ENCODE peak calls at places on chromosomes 5 and 9, in four cellular contexts. X is fibroblast of lung, O is psoas muscle, E is fibroblast of villous mesenchyme. W is an unnamed sample.

GRCh38 chr5:116640236-116640635 is 65.6 kb upstream of the SEMA6A start:
- DNase-seq in O (no peak), X (no peak), E (no peak), W (no peak)

GRCh38 chr5:119322312-119322947 is 33.4 kb upstream of the TNFAIP8 start:
- DNase-seq in O (no peak), E (no peak), X (no peak), W (no peak)

GRCh38 chr5:79521156-79521555 is 7.2 kb upstream of the HOMER1 start:
- DNase-seq in E (no peak), X (no peak), O (no peak), W (no peak)

GRCh38 chr9:15135167-15135792 is 171.7 kb downstream of the TTC39B start:
- DNase-seq in O (peak), X (peak), E (peak), W (peak)

GRCh38 chr5:178589180-178590140 is 733 bp downstream of the COL23A1 start:
- DNase-seq in O (no peak), X (peak), E (peak), W (peak)

GRCh38 chr5:110752953-110753352 is 14.1 kb downstream of the SLC25A46 start:
- DNase-seq in O (no peak), X (no peak), E (no peak), W (no peak)

GRCh38 chr9:96139592-96140251 is 162.3 kb downstream of the HSD17B3 start:
- DNase-seq in O (peak), X (peak), E (peak), W (peak)

GRCh38 chr9:69919461-69920061 is 98.9 kb downstream of the CFAP95 start:
- DNase-seq in O (no peak), X (peak), E (peak), W (no peak)

GRCh38 chr5:110258460-110258859 is 468.0 kb downstream of the TMEM232 start:
- DNase-seq in O (no peak), E (peak), X (peak), W (peak)

GRCh38 chr9:99947395-99947794 is 40.9 kb downstream of the STX17 start:
- DNase-seq in X (no peak), O (no peak), E (no peak), W (no peak)

GRCh38 chr9:91690540-91691249 is 259.3 kb downstream of the ROR2 start:
- DNase-seq in E (no peak), O (no peak), X (no peak), W (no peak)

GRCh38 chr5:135154197-135154596 is 120.2 kb upstream of the PITX1 start:
- DNase-seq in X (no peak), E (no peak), O (no peak), W (peak)

GRCh38 chr9:69109152-69109551 is 64.9 kb upstream of the TJP2 start:
- DNase-seq in E (no peak), O (no peak), X (no peak), W (no peak)

GRCh38 chr5:40383719-40384651 is 295.7 kb upstream of the PTGER4 start:
- DNase-seq in X (peak), O (no peak), E (peak), W (peak)

GRCh38 chr9:125455876-125456275 is 194.2 kb downstream of the GAPVD1 start:
- DNase-seq in O (no peak), X (no peak), E (no peak), W (no peak)

GRCh38 chr5:95817430-95817829 is 5.1 kb downstream of the GLRX start:
- DNase-seq in E (peak), X (peak), O (peak), W (peak)

GRCh38 chr9:129176786-129177442 is 1.1 kb downstream of the IER5L start:
- DNase-seq in X (peak), E (peak), O (peak), W (no peak)

GRCh38 chr5:125293223-125293622 is 546.8 kb upstream of the ZNF608 start:
- DNase-seq in E (no peak), X (no peak), O (no peak), W (no peak)

GRCh38 chr9:28052104-28052503 is 478.8 kb upstream of the C9orf72 start:
- DNase-seq in E (no peak), X (no peak), O (no peak), W (no peak)

GRCh38 chr5:168057905-168058304 is 233.5 kb upstream of the WWC1 start:
- DNase-seq in X (no peak), O (no peak), E (no peak), W (no peak)

GRCh38 chr5:144313147-144313726 is 142.6 kb downstream of the KCTD16 start:
- DNase-seq in X (no peak), O (no peak), E (no peak), W (no peak)

GRCh38 chr9:137759649-137760321 is 117.8 kb upstream of the CACNA1B start:
- DNase-seq in X (peak), E (no peak), O (no peak), W (no peak)

GRCh38 chr9:109907400-109907799 is 127.4 kb downstream of the PALM2AKAP2 start:
- DNase-seq in O (no peak), X (peak), E (no peak), W (no peak)

GRCh38 chr5:34957857-34958690 is 28.7 kb downstream of the DNAJC21 start:
- DNase-seq in X (peak), E (peak), O (no peak), W (peak)

GRCh38 chr5:111775224-111775623 is 18.2 kb upstream of the NREP start:
- DNase-seq in X (peak), O (no peak), E (peak), W (peak)

GRCh38 chr9:14749738-14750137 is 27.2 kb upstream of the CER1 start:
- DNase-seq in O (no peak), X (no peak), E (no peak), W (no peak)

GRCh38 chr5:24381861-24382460 is 262.8 kb downstream of the CDH10 start:
- DNase-seq in E (no peak), O (no peak), X (peak), W (no peak)

GRCh38 chr9:36632892-36633291 is 60.2 kb downstream of the MELK start:
- DNase-seq in O (no peak), E (peak), X (peak), W (peak)

GRCh38 chr5:67481362-67481761 is 284.8 kb upstream of the CD180 start:
- DNase-seq in E (no peak), O (no peak), X (no peak), W (no peak)

GRCh38 chr5:165360366-165361142 is 1855.1 kb downstream of the MAT2B start:
- DNase-seq in O (no peak), X (no peak), E (no peak), W (no peak)

GRCh38 chr5:68047035-68047434 is 168.5 kb upstream of the PIK3R1 start:
- DNase-seq in O (no peak), X (peak), E (peak), W (peak)

GRCh38 chr9:36548454-36548853 is 24.2 kb upstream of the MELK start:
- DNase-seq in O (no peak), E (no peak), X (no peak), W (no peak)

GRCh38 chr5:158951951-158952545 is 147.7 kb downstream of the EBF1 start:
- DNase-seq in O (no peak), E (no peak), X (no peak), W (no peak)

GRCh38 chr9:89878687-89879086 is 273.9 kb downstream of the GADD45G start:
- DNase-seq in E (no peak), X (no peak), O (peak), W (no peak)

GRCh38 chr5:111224561-111224989 is 391 bp downstream of the CAMK4 start:
- DNase-seq in E (no peak), X (no peak), O (no peak), W (no peak)

GRCh38 chr5:178287791-178288105 is 55.1 kb upstream of the PHYKPL start:
- DNase-seq in E (no peak), O (no peak), X (no peak), W (no peak)

GRCh38 chr5:6715758-6716633 is 2.8 kb downstream of the TENT4A start:
- DNase-seq in O (no peak), X (no peak), E (no peak), W (no peak)

GRCh38 chr5:37896159-37896558 is 56.3 kb upstream of the GDNF start:
- DNase-seq in O (no peak), E (no peak), X (no peak), W (no peak)

GRCh38 chr5:57529864-57530263 is 47.3 kb upstream of the ACTBL2 start:
- DNase-seq in E (no peak), O (no peak), X (no peak), W (no peak)
- H3K4me3 ChIP-seq in E (no peak), O (no peak), X (no peak), W (no peak)

GRCh38 chr9:133023117-133023890 is 7.5 kb upstream of the GTF3C5 start:
- DNase-seq in X (no peak), E (peak), O (no peak), W (no peak)
- TF ChIP-seq CTCF in X (no peak), E (no peak), O (no peak), W (no peak)

DNA sequence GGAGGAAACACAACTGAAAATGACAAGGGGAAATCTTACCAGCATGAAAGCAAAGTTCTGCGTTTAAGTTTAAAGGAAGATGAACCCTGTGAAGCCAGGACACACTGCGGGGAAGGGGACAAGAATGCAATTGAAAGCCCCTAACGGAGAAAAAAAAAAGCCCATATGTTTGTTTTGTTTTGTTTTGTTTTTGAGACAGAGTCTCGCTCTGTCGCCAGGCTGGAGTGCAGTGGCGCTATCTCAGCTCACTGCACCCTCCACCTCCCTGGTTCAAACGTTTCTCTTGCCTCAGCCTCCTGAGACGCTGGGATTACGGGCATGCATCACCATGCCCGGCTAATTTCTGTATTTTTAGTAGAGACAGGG is 2.9 kb downstream of the STK10 start:
- DNase-seq in O (no peak), X (no peak), E (no peak), W (no peak)
- H3K4me3 ChIP-seq in O (peak), X (no peak), E (no peak), W (no peak)

DNA sequence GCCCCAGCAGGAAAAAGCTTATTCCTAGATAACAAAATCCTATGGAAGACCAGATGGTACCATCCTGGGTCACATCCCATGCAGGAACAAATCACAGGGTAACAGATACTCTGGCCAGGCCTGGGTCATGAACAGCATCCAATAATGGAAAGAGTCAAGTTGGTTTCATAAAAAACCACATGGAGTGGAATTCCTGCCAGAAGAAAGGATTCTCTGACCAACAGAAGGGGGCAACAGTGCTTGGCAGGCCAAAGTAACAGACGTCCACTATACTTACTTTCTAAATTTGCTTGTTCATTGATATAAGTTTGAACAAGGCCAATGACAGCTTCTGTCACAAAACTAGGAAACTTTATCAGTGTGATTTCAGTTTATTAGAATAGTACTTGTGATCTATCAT is 273.5 kb downstream of the ARRDC3 start:
- DNase-seq in E (peak), O (no peak), X (no peak), W (peak)
- TF ChIP-seq CTCF in E (peak), O (no peak), X (peak), W (peak)

GRCh38 chr5:107700486-107700885 is 29.7 kb upstream of the EFNA5 start:
- DNase-seq in X (peak), E (no peak), O (no peak), W (peak)

GRCh38 chr5:107699425-107699824 is 28.7 kb upstream of the EFNA5 start:
- DNase-seq in O (no peak), X (no peak), E (no peak), W (no peak)

GRCh38 chr5:107705390-107706014 is 34.8 kb upstream of the EFNA5 start:
- DNase-seq in O (no peak), X (peak), E (no peak), W (peak)

GRCh38 chr5:107704686-107705389 is 34.1 kb upstream of the EFNA5 start:
- DNase-seq in E (no peak), O (no peak), X (peak), W (no peak)
- H3K4me3 ChIP-seq in E (no peak), O (no peak), X (peak), W (peak)